ENCODE peak calls at places on chromosome 9, in five cellular contexts. One of them, this sample, is unnamed.

GRCh38 chr9:99497641-99498040 is 275.6 kb downstream of the SEC61B start:
- DNase-seq in IMR-90: no peak
- DNase-seq in mesendoderm: no peak
- DNase-seq in H1: no peak
- DNase-seq in H9: no peak
- DNase-seq in this sample: no peak

GRCh38 chr9:72471096-72471495 is 50.3 kb upstream of the TMC1 start:
- DNase-seq in H9: no peak
- DNase-seq in IMR-90: no peak
- DNase-seq in H1: no peak
- DNase-seq in mesendoderm: no peak
- DNase-seq in this sample: no peak

GRCh38 chr9:76897804-76898525 is 7.9 kb downstream of the PRUNE2 start:
- DNase-seq in IMR-90: no peak
- DNase-seq in H9: no peak
- DNase-seq in H1: no peak
- DNase-seq in mesendoderm: no peak
- DNase-seq in this sample: no peak

GRCh38 chr9:116157436-116158138 is 4.0 kb downstream of the PAPPA start:
- DNase-seq in mesendoderm: peak; percentile 76
- DNase-seq in IMR-90: peak; percentile 60
- DNase-seq in H1: no peak
- DNase-seq in H9: no peak
- DNase-seq in this sample: no peak

GRCh38 chr9:81759680-81760215 is 70.4 kb upstream of the TLE1 start:
- DNase-seq in H9: no peak
- DNase-seq in mesendoderm: peak; percentile 67
- DNase-seq in H1: no peak
- DNase-seq in IMR-90: peak; percentile 99
- DNase-seq in this sample: peak; percentile 42

GRCh38 chr9:123338710-123339665 is 17.0 kb upstream of the CRB2 start:
- DNase-seq in mesendoderm: peak; percentile 46
- DNase-seq in H1: no peak
- DNase-seq in H9: no peak
- DNase-seq in IMR-90: no peak
- DNase-seq in this sample: peak; percentile 69

GRCh38 chr9:104091028-104091590 is 3.0 kb upstream of the SMC2 start:
- DNase-seq in H9: no peak
- DNase-seq in IMR-90: peak; percentile 2
- DNase-seq in H1: no peak
- DNase-seq in mesendoderm: no peak
- DNase-seq in this sample: peak; percentile 10

GRCh38 chr9:34607331-34607730 is 4.6 kb downstream of the RPP25L start:
- DNase-seq in H1: no peak
- DNase-seq in H9: no peak
- DNase-seq in IMR-90: no peak
- DNase-seq in mesendoderm: no peak
- DNase-seq in this sample: no peak

GRCh38 chr9:126429190-126429589 is 102.6 kb downstream of the MVB12B start:
- DNase-seq in mesendoderm: no peak
- DNase-seq in H1: no peak
- DNase-seq in H9: no peak
- DNase-seq in IMR-90: no peak
- DNase-seq in this sample: no peak

GRCh38 chr9:118058227-118058626 is 354.0 kb downstream of the TLR4 start:
- DNase-seq in H9: no peak
- DNase-seq in mesendoderm: no peak
- DNase-seq in IMR-90: no peak
- DNase-seq in H1: no peak
- DNase-seq in this sample: no peak

GRCh38 chr9:70389642-70390266 is 24.7 kb downstream of the KLF9 start:
- DNase-seq in mesendoderm: peak; percentile 48
- DNase-seq in IMR-90: peak; percentile 49
- DNase-seq in H1: no peak
- DNase-seq in H9: no peak
- DNase-seq in this sample: no peak

GRCh38 chr9:35566417-35566816 is 38.6 kb upstream of the TESK1 start:
- DNase-seq in IMR-90: no peak
- DNase-seq in H9: no peak
- DNase-seq in mesendoderm: peak; percentile 26
- DNase-seq in H1: no peak
- DNase-seq in this sample: no peak

GRCh38 chr9:26077860-26078259 is 399.6 kb upstream of the TUSC1 start:
- DNase-seq in H9: no peak
- DNase-seq in IMR-90: no peak
- DNase-seq in mesendoderm: no peak
- DNase-seq in H1: no peak
- DNase-seq in this sample: no peak

GRCh38 chr9:75229605-75230332 is 141.5 kb downstream of the OSTF1 start:
- DNase-seq in mesendoderm: peak; percentile 14
- DNase-seq in H1: no peak
- DNase-seq in IMR-90: no peak
- DNase-seq in H9: no peak
- DNase-seq in this sample: no peak

GRCh38 chr9:88358743-88359142 is 29.5 kb upstream of the SPIN1 start:
- DNase-seq in H1: no peak
- DNase-seq in mesendoderm: no peak
- DNase-seq in H9: no peak
- DNase-seq in IMR-90: no peak
- DNase-seq in this sample: no peak

GRCh38 chr9:89023788-89024187 is 32.5 kb downstream of the S1PR3 start:
- DNase-seq in IMR-90: peak; percentile 21
- DNase-seq in H1: no peak
- DNase-seq in mesendoderm: peak; percentile 17
- DNase-seq in H9: no peak
- DNase-seq in this sample: no peak

GRCh38 chr9:123225374-123225813 is 43.0 kb downstream of the STRBP start:
- DNase-seq in IMR-90: peak; percentile 90
- DNase-seq in mesendoderm: peak; percentile 79
- DNase-seq in H9: peak; percentile 71
- DNase-seq in H1: peak; percentile 50
- DNase-seq in this sample: peak; percentile 25

GRCh38 chr9:94675008-94675841 is 35.9 kb upstream of the FBP1 start:
- DNase-seq in H9: no peak
- DNase-seq in IMR-90: peak; percentile 48
- DNase-seq in H1: no peak
- DNase-seq in mesendoderm: no peak
- DNase-seq in this sample: no peak

GRCh38 chr9:2106666-2107065 is 91.5 kb downstream of the SMARCA2 start:
- DNase-seq in mesendoderm: no peak
- DNase-seq in H1: no peak
- DNase-seq in IMR-90: no peak
- DNase-seq in H9: no peak
- DNase-seq in this sample: no peak

GRCh38 chr9:89410709-89411111 is 87.2 kb downstream of the SEMA4D start:
- DNase-seq in IMR-90: no peak
- DNase-seq in mesendoderm: peak; percentile 55
- DNase-seq in H9: no peak
- DNase-seq in H1: no peak
- DNase-seq in this sample: peak; percentile 74

GRCh38 chr9:111482656-111483418 is 1.3 kb downstream of the ECPAS start:
- DNase-seq in H9: peak; percentile 78
- DNase-seq in H1: no peak
- DNase-seq in IMR-90: peak; percentile 55
- DNase-seq in mesendoderm: peak; percentile 82
- DNase-seq in this sample: peak; percentile 67

GRCh38 chr9:127057970-127058644 is 64.3 kb downstream of the ANGPTL2 start:
- DNase-seq in IMR-90: peak; percentile 31
- DNase-seq in H9: no peak
- DNase-seq in H1: no peak
- DNase-seq in mesendoderm: no peak
- DNase-seq in this sample: no peak

GRCh38 chr9:129289883-129290282 is 111.8 kb upstream of the IER5L start:
- DNase-seq in IMR-90: no peak
- DNase-seq in H9: no peak
- DNase-seq in H1: no peak
- DNase-seq in mesendoderm: no peak
- DNase-seq in this sample: no peak

GRCh38 chr9:129291041-129291501 is 113.0 kb upstream of the IER5L start:
- DNase-seq in mesendoderm: no peak
- DNase-seq in H1: no peak
- DNase-seq in IMR-90: no peak
- DNase-seq in H9: no peak
- DNase-seq in this sample: no peak

GRCh38 chr9:129287595-129288305 is 109.7 kb upstream of the IER5L start:
- DNase-seq in H9: no peak
- DNase-seq in IMR-90: no peak
- DNase-seq in mesendoderm: no peak
- DNase-seq in H1: no peak
- DNase-seq in this sample: no peak

GRCh38 chr9:129289131-129289731 is 111.2 kb upstream of the IER5L start:
- DNase-seq in mesendoderm: no peak
- DNase-seq in H1: no peak
- DNase-seq in IMR-90: no peak
- DNase-seq in H9: no peak
- DNase-seq in this sample: no peak

GRCh38 chr9:129290606-129291005 is 112.5 kb upstream of the IER5L start:
- DNase-seq in mesendoderm: no peak
- DNase-seq in IMR-90: no peak
- DNase-seq in H1: no peak
- DNase-seq in H9: no peak
- DNase-seq in this sample: no peak
- H2AK5ac ChIP-seq in mesendoderm: no peak overlapping the region
- H2AK5ac ChIP-seq in IMR-90: no peak overlapping the region
- H2AK5ac ChIP-seq in H1: no peak overlapping the region
- H2AK5ac ChIP-seq in H9: no peak overlapping the region
- H2AK5ac ChIP-seq in this sample: no peak overlapping the region

DNA sequence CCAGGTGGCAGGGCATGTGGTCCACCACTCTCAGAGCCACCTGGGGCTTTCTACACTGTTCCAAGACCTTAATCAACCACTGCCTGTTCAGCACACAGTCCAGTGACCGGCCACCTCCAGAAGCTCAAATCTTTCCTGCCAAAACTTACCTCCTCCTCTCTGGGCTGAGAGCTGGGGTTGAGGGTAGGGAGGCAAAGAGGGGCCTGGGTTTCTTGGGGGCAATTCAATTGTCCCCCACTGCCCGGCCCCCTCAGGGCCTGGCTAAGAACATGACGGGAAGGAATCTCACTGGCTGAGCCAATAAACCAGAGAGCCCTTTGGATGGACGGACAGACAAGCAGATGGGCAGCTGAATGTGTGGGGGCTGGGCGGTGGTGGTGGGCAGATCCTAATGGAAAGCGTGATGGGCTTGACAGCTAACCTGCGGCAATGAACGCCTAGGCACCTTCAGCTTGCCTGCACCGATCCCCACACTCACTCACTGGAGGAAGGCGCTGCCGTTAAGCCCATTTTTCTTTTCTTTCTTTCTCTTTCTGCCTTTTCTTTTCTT is 5.4 kb downstream of the NR5A1 start:
- DNase-seq in mesendoderm: no peak
- DNase-seq in H9: no peak
- DNase-seq in IMR-90: no peak
- DNase-seq in H1: no peak
- DNase-seq in this sample: no peak
- H3K27ac ChIP-seq in mesendoderm: no peak overlapping the region
- H3K27ac ChIP-seq in H9: no peak overlapping the region
- H3K27ac ChIP-seq in IMR-90: no peak overlapping the region
- H3K27ac ChIP-seq in H1: no peak overlapping the region
- H3K27ac ChIP-seq in this sample: no peak overlapping the region

GRCh38 chr9:135480942-135481315 is 1.3 kb downstream of the PPP1R26 start:
- DNase-seq in mesendoderm: no peak
- DNase-seq in H1: no peak
- DNase-seq in H9: no peak
- DNase-seq in IMR-90: no peak
- DNase-seq in this sample: no peak

GRCh38 chr9:135479469-135480052 is at the start of gene PPP1R26:
- DNase-seq in mesendoderm: no peak
- DNase-seq in IMR-90: no peak
- DNase-seq in H9: no peak
- DNase-seq in H1: no peak
- DNase-seq in this sample: no peak

GRCh38 chr9:135478191-135478590 is 1.4 kb upstream of the PPP1R26 start:
- DNase-seq in H1: no peak
- DNase-seq in mesendoderm: no peak
- DNase-seq in IMR-90: no peak
- DNase-seq in H9: peak; percentile 24
- DNase-seq in this sample: no peak

GRCh38 chr9:135480071-135480941 is 724 bp downstream of the PPP1R26 start:
- DNase-seq in H9: peak; percentile 54
- DNase-seq in H1: no peak
- DNase-seq in mesendoderm: peak; percentile 75
- DNase-seq in IMR-90: peak; percentile 20
- DNase-seq in this sample: peak; percentile 46

GRCh38 chr9:135478858-135479468 is 619 bp upstream of the PPP1R26 start:
- DNase-seq in H1: no peak
- DNase-seq in mesendoderm: peak; percentile 45
- DNase-seq in H9: peak; percentile 54
- DNase-seq in IMR-90: no peak
- DNase-seq in this sample: peak; percentile 51
- H2AK5ac ChIP-seq in H1: no peak overlapping the region
- H2AK5ac ChIP-seq in mesendoderm: no peak overlapping the region
- H2AK5ac ChIP-seq in H9: no peak overlapping the region
- H2AK5ac ChIP-seq in IMR-90: no peak overlapping the region
- H2AK5ac ChIP-seq in this sample: no peak overlapping the region

GRCh38 chr9:133845659-133845947 is 107.5 kb upstream of the SARDH start:
- DNase-seq in mesendoderm: peak; percentile 26
- DNase-seq in H1: no peak
- DNase-seq in IMR-90: no peak
- DNase-seq in H9: no peak
- DNase-seq in this sample: no peak

GRCh38 chr9:133843751-133844373 is 105.7 kb upstream of the SARDH start:
- DNase-seq in H9: no peak
- DNase-seq in IMR-90: no peak
- DNase-seq in mesendoderm: no peak
- DNase-seq in H1: no peak
- DNase-seq in this sample: no peak

GRCh38 chr9:133844431-133844830 is 106.3 kb upstream of the SARDH start:
- DNase-seq in IMR-90: no peak
- DNase-seq in H1: no peak
- DNase-seq in mesendoderm: no peak
- DNase-seq in H9: no peak
- DNase-seq in this sample: no peak

GRCh38 chr9:133846483-133847090 is 108.4 kb upstream of the SARDH start:
- DNase-seq in H9: no peak
- DNase-seq in H1: no peak
- DNase-seq in mesendoderm: no peak
- DNase-seq in IMR-90: no peak
- DNase-seq in this sample: no peak

DNA sequence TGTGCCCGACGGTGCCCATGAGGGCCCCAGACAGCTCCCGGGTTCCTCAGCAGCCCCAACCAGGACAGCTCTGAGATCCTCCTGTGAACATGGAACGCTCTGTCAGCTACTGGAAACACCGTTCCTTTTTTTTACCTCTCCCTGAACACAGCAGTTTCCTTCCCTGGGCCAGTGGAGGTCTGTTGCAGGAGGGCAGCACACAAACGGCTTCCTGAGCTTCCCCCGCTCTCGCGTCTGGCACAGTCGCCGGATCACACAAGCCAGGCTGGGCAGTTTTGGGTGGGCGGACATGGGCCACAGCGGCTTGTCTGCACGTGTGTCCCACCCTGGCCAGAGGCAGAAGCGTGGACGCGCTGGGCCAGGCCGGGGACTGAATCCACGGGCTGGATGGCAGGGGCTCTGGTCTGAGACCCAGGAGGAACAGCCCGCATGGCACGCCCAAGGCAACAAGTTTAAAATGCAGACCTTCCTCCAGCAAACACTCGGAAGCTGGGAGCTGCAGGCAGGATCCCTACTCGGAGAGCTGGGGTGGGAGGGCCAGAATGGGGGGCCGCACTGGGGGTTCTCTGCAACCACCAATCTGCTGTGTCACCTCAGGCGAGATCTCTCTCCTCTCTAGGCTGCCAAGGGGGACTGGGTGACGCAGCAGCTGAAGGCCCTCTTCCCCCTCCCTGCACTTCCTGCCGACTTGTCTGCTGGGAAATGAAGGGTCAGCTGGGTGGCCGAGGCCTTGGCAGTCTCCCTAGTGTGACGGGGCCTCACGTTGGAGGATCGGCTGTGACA is 106.9 kb upstream of the SARDH start:
- DNase-seq in mesendoderm: no peak
- DNase-seq in H1: no peak
- DNase-seq in H9: no peak
- DNase-seq in IMR-90: peak; percentile 70
- DNase-seq in this sample: peak; percentile 24
- H3K27ac ChIP-seq in mesendoderm: no peak overlapping the region
- H3K27ac ChIP-seq in H1: no peak overlapping the region
- H3K27ac ChIP-seq in H9: no peak overlapping the region
- H3K27ac ChIP-seq in IMR-90: peak overlapping the region; percentile 1
- H3K27ac ChIP-seq in this sample: peak overlapping the region; percentile 28

This sample was measured in trophoblast cell.